ENCODE peak calls at places on chromosomes 1 and 21, in five cellular contexts. A is astrocyte of the spinal cord, O is neural crest cell, X is left ventricle myocardium inferior, L is G401. E is an unnamed sample.

GRCh38 chr1:211638723-211639122 is 36.7 kb downstream of the NEK2 start:
- DNase-seq in A (no peak), X (no peak), O (no peak), L (no peak), E (no peak)

GRCh38 chr1:181033128-181033798 is 520 bp upstream of the MR1 start:
- DNase-seq in X (no peak), O (no peak), L (peak), A (no peak), E (no peak)

GRCh38 chr1:107963601-107964396 is 1.2 kb downstream of the VAV3 start:
- DNase-seq in X (peak), A (peak), O (peak), L (peak), E (peak)

GRCh38 chr1:101338714-101339430 is 102.1 kb downstream of the S1PR1 start:
- DNase-seq in X (no peak), O (no peak), L (no peak), A (no peak), E (no peak)

GRCh38 chr1:88973520-88974137 is 18.8 kb downstream of the KYAT3 start:
- DNase-seq in A (peak), L (peak), O (no peak), X (no peak), E (no peak)

GRCh38 chr21:45950740-45951515 is 30.6 kb upstream of the COL6A1 start:
- DNase-seq in X (peak), A (peak), L (no peak), O (no peak), E (peak)

GRCh38 chr1:207839083-207839413 is 71.9 kb downstream of the CD34 start:
- DNase-seq in L (no peak), A (no peak), O (no peak), X (no peak), E (no peak)

GRCh38 chr1:70084314-70084915 is 121.0 kb downstream of the LRRC40 start:
- DNase-seq in L (no peak), X (no peak), A (no peak), O (no peak), E (no peak)

GRCh38 chr21:44331650-44332306 is 7.4 kb downstream of the CFAP410 start:
- DNase-seq in A (no peak), X (no peak), O (no peak), L (peak), E (no peak)

GRCh38 chr1:12014141-12014981 is 4.9 kb upstream of the MIIP start:
- DNase-seq in A (no peak), X (no peak), L (no peak), O (no peak), E (no peak)

GRCh38 chr1:228084797-228085196 is 2.3 kb downstream of the ARF1 start:
- DNase-seq in O (no peak), A (no peak), X (peak), L (no peak), E (no peak)

GRCh38 chr1:51936531-51936930 is 54.0 kb downstream of the RAB3B start:
- DNase-seq in L (no peak), A (no peak), X (no peak), O (no peak), E (no peak)

GRCh38 chr1:228308085-228308601 is 98.5 kb downstream of the TRIM11 start:
- DNase-seq in L (no peak), A (no peak), O (no peak), X (no peak), E (no peak)

GRCh38 chr1:8866792-8867415 is 11.6 kb downstream of the ENO1 start:
- DNase-seq in O (no peak), X (no peak), L (no peak), A (no peak), E (no peak)

GRCh38 chr1:230300322-230301301 is 125.5 kb downstream of the PGBD5 start:
- DNase-seq in O (no peak), A (no peak), X (no peak), L (no peak), E (no peak)

GRCh38 chr1:3803905-3804626 is 7.8 kb upstream of the LRRC47 start:
- DNase-seq in X (no peak), A (no peak), O (no peak), L (no peak), E (no peak)

GRCh38 chr1:232900818-232901217 is 49.6 kb upstream of the NTPCR start:
- DNase-seq in L (no peak), A (no peak), X (no peak), O (no peak), E (no peak)

GRCh38 chr1:97196825-97197516 is 475.4 kb downstream of the PTBP2 start:
- DNase-seq in L (no peak), O (no peak), A (no peak), X (no peak), E (no peak)

GRCh38 chr1:8182034-8182761 is 135.7 kb upstream of the SLC45A1 start:
- DNase-seq in A (peak), X (no peak), L (no peak), O (no peak), E (peak)

GRCh38 chr1:210558302-210558701 is 229.6 kb downstream of the HHAT start:
- DNase-seq in A (peak), X (peak), L (peak), O (no peak), E (peak)

GRCh38 chr1:50603274-50604271 is 180.3 kb upstream of the DMRTA2 start:
- DNase-seq in O (no peak), L (peak), A (peak), X (no peak), E (peak)

GRCh38 chr1:84387480-84388163 is 10.7 kb upstream of the DNASE2B start:
- DNase-seq in X (no peak), O (no peak), A (no peak), L (peak), E (peak)

GRCh38 chr1:244710474-244711062 is 57.6 kb downstream of the DESI2 start:
- DNase-seq in O (no peak), A (no peak), X (no peak), L (no peak), E (no peak)

GRCh38 chr1:227897704-227898438 is 49.9 kb downstream of the WNT9A start:
- DNase-seq in X (no peak), O (no peak), A (no peak), L (no peak), E (no peak)

GRCh38 chr1:224175615-224176014 is 7.4 kb upstream of the DEGS1 start:
- DNase-seq in X (no peak), L (peak), O (peak), A (peak), E (no peak)

GRCh38 chr1:115727706-115728249 is 40.7 kb downstream of the CASQ2 start:
- DNase-seq in L (no peak), X (peak), O (no peak), A (peak), E (peak)

GRCh38 chr1:40628903-40629292 is 36.6 kb downstream of the RIMS3 start:
- DNase-seq in X (no peak), O (no peak), A (no peak), L (no peak), E (no peak)

GRCh38 chr1:198084509-198084908 is 72.3 kb upstream of the NEK7 start:
- DNase-seq in X (no peak), L (no peak), O (no peak), A (no peak), E (no peak)

GRCh38 chr1:110136911-110137310 is 13.4 kb upstream of the SLC6A17 start:
- DNase-seq in L (peak), O (peak), A (no peak), X (peak), E (peak)

GRCh38 chr1:53878492-53879105 is 11.0 kb downstream of the YIPF1 start:
- DNase-seq in O (no peak), L (peak), A (peak), X (no peak), E (peak)

GRCh38 chr1:204725821-204726448 is 40.4 kb upstream of the LRRN2 start:
- DNase-seq in X (no peak), L (no peak), A (no peak), O (no peak), E (peak)

GRCh38 chr1:167928457-167928852 is 8.0 kb upstream of the DCAF6 start:
- DNase-seq in O (no peak), L (no peak), A (no peak), X (no peak), E (no peak)

GRCh38 chr1:23524716-23525401 is 6.2 kb downstream of the E2F2 start:
- DNase-seq in O (no peak), L (no peak), X (no peak), A (no peak), E (no peak)

GRCh38 chr1:85054664-85055063 is 6.4 kb upstream of the MCOLN3 start:
- DNase-seq in L (no peak), O (no peak), X (no peak), A (no peak), E (no peak)

GRCh38 chr1:25718738-25719137 is 81.3 kb upstream of the SELENON start:
- DNase-seq in A (no peak), O (no peak), X (no peak), L (no peak), E (no peak)

E was measured in A172.